ENCODE peak calls at places on chromosomes 7 and 10, in five cellular contexts. B is type B pancreatic cell, S is GM12865, M is lower leg skin, W is fibroblast of pulmonary artery. F is an unnamed sample.

GRCh38 chr10:72477463-72477862 is 122.7 kb upstream of the DNAJB12 start:
- DNase-seq in B (no peak), S (peak; percentile 8), M (no peak), W (no peak), F (no peak)

GRCh38 chr7:41984888-41985287 is 252.1 kb downstream of the GLI3 start:
- DNase-seq in B (no peak), S (no peak), M (no peak), W (peak; percentile 52), F (no peak)

GRCh38 chr10:110471566-110472139 is 26.1 kb upstream of the DUSP5 start:
- DNase-seq in B (no peak), S (no peak), M (peak; percentile 46), W (peak; percentile 65), F (no peak)

GRCh38 chr7:77265666-77266065 is 66.0 kb upstream of the FGL2 start:
- DNase-seq in B (no peak), S (peak; percentile 5), M (no peak), W (no peak), F (no peak)

GRCh38 chr10:95818663-95819062 is 62.7 kb downstream of the ENTPD1 start:
- DNase-seq in B (no peak), S (no peak), M (no peak), W (peak; percentile 90), F (no peak)

GRCh38 chr10:101041252-101041761 is 10.3 kb downstream of the SFXN3 start:
- DNase-seq in B (no peak), S (peak; percentile 89), M (peak; percentile 94), W (peak; percentile 89), F (peak; percentile 65)

GRCh38 chr7:1770331-1770730 is 100.3 kb downstream of the ELFN1 start:
- DNase-seq in B (peak; percentile 44), S (no peak), M (peak; percentile 42), W (no peak), F (no peak)

GRCh38 chr7:108266489-108266888 is 136.3 kb upstream of the LAMB4 start:
- DNase-seq in B (no peak), S (no peak), M (no peak), W (no peak), F (no peak)

GRCh38 chr7:44326261-44327125 is 1.1 kb upstream of the CAMK2B start:
- DNase-seq in B (no peak), S (no peak), M (no peak), W (no peak), F (no peak)

GRCh38 chr10:95275726-95276366 is 15.0 kb downstream of the PDLIM1 start:
- DNase-seq in B (no peak), S (no peak), M (no peak), W (peak; percentile 77), F (no peak)

GRCh38 chr7:92608380-92609322 is 18.5 kb upstream of the FAM133B start:
- DNase-seq in B (peak; percentile 75), S (no peak), M (no peak), W (no peak), F (no peak)

GRCh38 chr7:4742051-4742573 is 33.3 kb upstream of the AP5Z1 start:
- DNase-seq in B (no peak), S (no peak), M (no peak), W (no peak), F (no peak)

DNA sequence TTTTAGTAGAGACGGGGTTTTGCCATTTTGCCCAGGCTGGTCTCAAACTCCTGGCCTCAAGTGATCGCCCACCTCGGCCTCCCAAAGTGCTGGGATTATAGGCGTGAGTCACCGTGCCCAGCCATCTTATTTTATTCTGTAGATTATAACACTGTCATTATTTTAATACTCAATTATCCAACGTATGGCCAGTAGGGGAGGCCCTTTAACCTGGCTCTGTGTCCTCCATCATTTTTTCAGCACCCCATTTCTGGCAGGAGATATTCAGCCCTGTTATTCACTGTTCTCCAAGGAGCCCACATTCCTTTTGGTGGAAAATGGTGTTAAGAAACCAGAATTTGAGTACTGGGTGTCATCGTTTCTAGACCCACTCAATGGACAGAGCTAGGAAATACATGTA is 31.5 kb downstream of the PDSS1 start:
- DNase-seq in B (no peak), S (no peak), M (peak; percentile 32), W (no peak), F (no peak)
- TF ChIP-seq CTCF in B (no peak), S (peak; percentile 21), M (no peak), W (no peak), F (no peak)

DNA sequence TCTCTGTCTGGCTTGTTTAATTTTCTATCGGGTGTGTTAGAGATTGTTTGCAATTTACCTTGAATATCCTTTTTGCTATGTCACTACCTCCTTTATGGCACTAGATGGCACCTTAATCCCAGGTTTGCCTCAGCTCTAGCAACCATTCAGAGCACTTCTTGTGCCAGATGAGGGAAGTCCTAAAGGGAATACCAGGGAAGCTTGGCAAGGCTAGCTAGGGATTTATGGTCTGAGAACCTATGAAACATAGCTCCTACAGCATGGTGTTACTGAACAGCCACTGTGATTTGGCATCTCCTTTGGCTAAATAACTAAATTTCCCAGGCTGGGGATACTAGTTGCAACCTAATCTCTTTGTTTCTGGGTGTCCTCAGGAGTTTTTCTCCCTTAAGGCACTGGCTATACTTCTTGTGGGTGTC is 69.0 kb upstream of the VOPP1 start:
- DNase-seq in B (no peak), S (peak; percentile 81), M (no peak), W (peak; percentile 89), F (no peak)
- TF ChIP-seq CTCF in B (peak; percentile 85), S (peak; percentile 70), M (no peak), W (peak; percentile 80), F (peak; percentile 79)

DNA sequence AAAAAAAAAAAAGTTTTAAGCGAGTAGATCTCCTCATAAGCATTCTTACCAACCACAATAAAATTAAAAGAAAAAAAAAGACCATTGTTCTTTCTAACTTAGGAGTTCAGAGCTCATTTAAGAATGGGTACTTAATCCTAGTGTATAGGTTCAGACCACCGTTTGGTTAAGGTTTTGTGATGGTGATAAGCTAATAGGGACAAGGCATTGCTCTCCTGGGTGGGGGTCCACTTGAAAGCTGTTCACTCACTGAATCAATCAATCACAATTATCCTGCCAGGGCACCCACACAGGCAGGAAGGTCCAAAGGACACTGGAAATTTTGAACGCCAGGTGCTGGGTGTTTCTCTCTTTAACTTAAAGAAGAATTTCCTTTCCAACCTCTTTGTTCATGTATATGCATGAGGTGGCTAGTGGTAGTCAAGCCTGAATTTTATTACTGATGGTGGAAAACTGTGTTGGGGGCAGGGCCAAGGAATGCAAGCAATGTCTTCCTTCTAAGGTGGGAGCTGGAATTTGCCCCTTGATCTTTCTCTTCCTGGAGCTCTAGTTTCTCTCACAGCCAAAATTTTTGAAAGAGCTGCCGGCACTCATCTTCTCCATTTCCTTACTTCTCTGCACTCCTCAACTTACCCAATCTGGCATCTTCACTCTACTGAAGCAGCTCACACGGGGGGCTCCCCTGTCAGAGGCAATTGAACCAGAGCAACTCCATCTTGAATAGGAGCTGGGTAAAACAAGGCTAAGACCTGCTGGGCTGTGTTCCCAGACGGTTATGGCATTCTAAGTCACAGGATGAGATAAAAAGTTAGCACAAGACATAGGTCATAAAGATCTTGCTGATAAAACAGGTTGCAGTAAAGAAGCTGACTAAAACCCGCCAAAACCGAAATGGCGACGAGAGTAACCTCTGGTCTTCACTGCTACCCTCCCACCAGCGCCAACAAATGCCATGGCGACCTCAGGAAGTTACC is 7.5 kb upstream of the FAM131B start:
- DNase-seq in B (no peak), S (no peak), M (no peak), W (no peak), F (no peak)
- TF ChIP-seq CTCF in B (no peak), S (no peak), M (no peak), W (no peak), F (no peak)

GRCh38 chr10:98664329-98665042 is 217.8 kb upstream of the HPS1 start:
- DNase-seq in B (no peak), S (peak; percentile 74), M (no peak), W (peak; percentile 48), F (peak; percentile 16)
- TF ChIP-seq CTCF in B (peak; percentile 72), S (peak; percentile 67), M (no peak), W (peak; percentile 63), F (peak; percentile 64)

GRCh38 chr7:22702516-22702915 is 24.5 kb upstream of the IL6 start:
- DNase-seq in B (no peak), S (no peak), M (no peak), W (no peak), F (no peak)
- TF ChIP-seq CTCF in B (no peak), S (no peak), M (no peak), W (no peak), F (no peak)

GRCh38 chr7:148541891-148542504 is 48.6 kb upstream of the C7orf33 start:
- DNase-seq in B (no peak), S (no peak), M (no peak), W (no peak), F (no peak)

GRCh38 chr7:148543302-148543701 is 47.3 kb upstream of the C7orf33 start:
- DNase-seq in B (no peak), S (no peak), M (no peak), W (no peak), F (no peak)

GRCh38 chr7:148535227-148535626 is 55.3 kb upstream of the C7orf33 start:
- DNase-seq in B (no peak), S (peak; percentile 34), M (no peak), W (peak; percentile 17), F (no peak)

GRCh38 chr7:148537435-148537834 is 53.1 kb upstream of the C7orf33 start:
- DNase-seq in B (no peak), S (peak; percentile 18), M (no peak), W (no peak), F (no peak)

GRCh38 chr7:148540041-148540738 is 50.4 kb upstream of the C7orf33 start:
- DNase-seq in B (no peak), S (no peak), M (no peak), W (peak; percentile 56), F (no peak)
- TF ChIP-seq CTCF in B (no peak), S (no peak), M (no peak), W (no peak), F (no peak)